ENCODE peak calls at places on chromosomes 3 and 15, in eight cellular contexts. One of them, this sample, is unnamed.

GRCh38 chr15:45457641-45458539 is 64.7 kb downstream of the SLC30A4 start:
- DNase-seq in esophagus muscularis mucosa: no peak
- DNase-seq in fibroblast of lung: peak; percentile 60
- DNase-seq in A549: peak; percentile 71
- DNase-seq in mucosa of descending colon: peak; percentile 95
- DNase-seq in CD8-positive, alpha-beta T cell: peak; percentile 72
- DNase-seq in mesothelial cell of epicardium: peak; percentile 81
- DNase-seq in breast epithelium: peak; percentile 56
- DNase-seq in this sample: peak; percentile 55

GRCh38 chr3:46365737-46366524 is 4.8 kb upstream of the CCR5 start:
- DNase-seq in esophagus muscularis mucosa: peak; percentile 74
- DNase-seq in fibroblast of lung: no peak
- DNase-seq in A549: no peak
- DNase-seq in mucosa of descending colon: no peak
- DNase-seq in CD8-positive, alpha-beta T cell: no peak
- DNase-seq in mesothelial cell of epicardium: no peak
- DNase-seq in breast epithelium: no peak
- DNase-seq in this sample: no peak

GRCh38 chr3:64019271-64019670 is 4.0 kb downstream of the PSMD6 start:
- DNase-seq in esophagus muscularis mucosa: no peak
- DNase-seq in fibroblast of lung: no peak
- DNase-seq in A549: no peak
- DNase-seq in mucosa of descending colon: no peak
- DNase-seq in CD8-positive, alpha-beta T cell: no peak
- DNase-seq in mesothelial cell of epicardium: no peak
- DNase-seq in breast epithelium: no peak
- DNase-seq in this sample: no peak

GRCh38 chr15:84947947-84948830 is 33.5 kb upstream of the PDE8A start:
- DNase-seq in esophagus muscularis mucosa: no peak
- DNase-seq in fibroblast of lung: peak; percentile 96
- DNase-seq in A549: peak; percentile 43
- DNase-seq in mucosa of descending colon: no peak
- DNase-seq in CD8-positive, alpha-beta T cell: no peak
- DNase-seq in mesothelial cell of epicardium: no peak
- DNase-seq in breast epithelium: no peak
- DNase-seq in this sample: no peak

GRCh38 chr3:179852117-179852886 is 184.4 kb downstream of the PEX5L start:
- DNase-seq in esophagus muscularis mucosa: no peak
- DNase-seq in fibroblast of lung: peak; percentile 80
- DNase-seq in A549: peak; percentile 3
- DNase-seq in mucosa of descending colon: no peak
- DNase-seq in CD8-positive, alpha-beta T cell: no peak
- DNase-seq in mesothelial cell of epicardium: no peak
- DNase-seq in breast epithelium: no peak
- DNase-seq in this sample: no peak

GRCh38 chr15:25727867-25728600 is 135.1 kb downstream of the ATP10A start:
- DNase-seq in esophagus muscularis mucosa: peak; percentile 77
- DNase-seq in fibroblast of lung: no peak
- DNase-seq in A549: no peak
- DNase-seq in mucosa of descending colon: no peak
- DNase-seq in CD8-positive, alpha-beta T cell: no peak
- DNase-seq in mesothelial cell of epicardium: peak; percentile 17
- DNase-seq in breast epithelium: no peak
- DNase-seq in this sample: no peak

GRCh38 chr3:33128706-33129105 is 14.9 kb downstream of the CRTAP start:
- DNase-seq in esophagus muscularis mucosa: no peak
- DNase-seq in fibroblast of lung: no peak
- DNase-seq in A549: no peak
- DNase-seq in mucosa of descending colon: no peak
- DNase-seq in CD8-positive, alpha-beta T cell: no peak
- DNase-seq in mesothelial cell of epicardium: no peak
- DNase-seq in breast epithelium: no peak
- DNase-seq in this sample: no peak

GRCh38 chr3:24364359-24364758 is 130.3 kb downstream of the THRB start:
- DNase-seq in esophagus muscularis mucosa: no peak
- DNase-seq in fibroblast of lung: no peak
- DNase-seq in A549: no peak
- DNase-seq in mucosa of descending colon: no peak
- DNase-seq in CD8-positive, alpha-beta T cell: no peak
- DNase-seq in mesothelial cell of epicardium: no peak
- DNase-seq in breast epithelium: no peak
- DNase-seq in this sample: no peak

GRCh38 chr3:113243846-113244245 is 32.5 kb downstream of the BOC start:
- DNase-seq in esophagus muscularis mucosa: no peak
- DNase-seq in fibroblast of lung: no peak
- DNase-seq in A549: no peak
- DNase-seq in mucosa of descending colon: no peak
- DNase-seq in CD8-positive, alpha-beta T cell: no peak
- DNase-seq in mesothelial cell of epicardium: no peak
- DNase-seq in breast epithelium: no peak
- DNase-seq in this sample: no peak

GRCh38 chr3:39408493-39409372 is 2.2 kb downstream of the RPSA start:
- DNase-seq in esophagus muscularis mucosa: no peak
- DNase-seq in fibroblast of lung: no peak
- DNase-seq in A549: no peak
- DNase-seq in mucosa of descending colon: no peak
- DNase-seq in CD8-positive, alpha-beta T cell: no peak
- DNase-seq in mesothelial cell of epicardium: no peak
- DNase-seq in breast epithelium: no peak
- DNase-seq in this sample: no peak

GRCh38 chr15:51323749-51324148 is 14.6 kb downstream of the CYP19A1 start:
- DNase-seq in esophagus muscularis mucosa: no peak
- DNase-seq in fibroblast of lung: no peak
- DNase-seq in A549: no peak
- DNase-seq in mucosa of descending colon: no peak
- DNase-seq in CD8-positive, alpha-beta T cell: no peak
- DNase-seq in mesothelial cell of epicardium: no peak
- DNase-seq in breast epithelium: no peak
- DNase-seq in this sample: no peak
- TF ChIP-seq CTCF in esophagus muscularis mucosa: no peak
- TF ChIP-seq CTCF in fibroblast of lung: no peak
- TF ChIP-seq CTCF in A549: no peak
- TF ChIP-seq CTCF in mucosa of descending colon: no peak
- TF ChIP-seq CTCF in CD8-positive, alpha-beta T cell: no peak
- TF ChIP-seq CTCF in mesothelial cell of epicardium: no peak
- TF ChIP-seq CTCF in breast epithelium: no peak
- TF ChIP-seq CTCF in this sample: no peak

DNA sequence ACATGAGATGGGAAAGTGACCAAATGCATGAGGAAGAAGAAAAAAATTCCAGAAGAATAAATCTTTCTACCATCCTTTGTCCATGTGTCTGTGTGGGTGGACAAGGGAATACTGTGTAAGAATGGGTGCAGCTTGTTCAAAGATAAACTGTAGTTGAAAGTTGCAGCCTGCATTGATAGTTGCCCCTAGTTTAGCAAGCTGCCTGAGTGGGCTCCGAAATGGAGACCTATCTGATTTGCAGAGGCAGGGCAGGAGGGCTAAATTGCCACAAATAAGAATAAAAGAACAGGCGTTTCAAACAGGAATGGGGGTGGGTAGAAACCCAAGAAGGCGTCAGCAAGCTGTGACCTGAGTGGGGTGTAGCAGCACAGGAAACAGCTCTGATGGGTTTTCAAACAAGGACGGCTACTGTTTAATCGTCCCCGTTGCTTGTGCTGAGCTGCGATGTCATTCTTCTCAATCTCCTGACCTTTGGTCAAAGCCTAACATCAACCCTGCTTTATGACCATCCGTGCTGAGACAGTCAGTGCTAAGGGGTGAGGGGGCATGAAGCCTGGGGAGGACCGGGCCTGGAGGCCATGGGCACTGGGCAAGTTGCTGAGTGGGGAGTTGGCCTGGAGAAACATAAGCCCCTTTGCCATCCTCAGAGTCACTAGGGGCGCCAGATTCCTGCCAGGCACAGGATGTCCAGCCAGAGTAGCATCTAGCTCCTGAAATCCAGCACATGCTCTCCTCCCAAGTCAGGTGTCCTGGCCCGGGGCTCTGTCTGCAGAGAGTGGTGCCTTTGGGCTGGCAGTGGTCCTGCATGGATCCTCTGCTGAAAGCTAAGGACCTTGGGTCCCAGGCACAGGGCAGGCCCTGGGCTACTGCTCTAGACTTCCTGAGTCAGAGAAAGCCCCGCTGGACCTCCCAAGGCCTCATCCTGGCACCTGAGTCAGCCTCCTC is 19.2 kb upstream of the C15orf39 start:
- DNase-seq in esophagus muscularis mucosa: no peak
- DNase-seq in fibroblast of lung: peak; percentile 66
- DNase-seq in A549: no peak
- DNase-seq in mucosa of descending colon: peak; percentile 46
- DNase-seq in CD8-positive, alpha-beta T cell: no peak
- DNase-seq in mesothelial cell of epicardium: no peak
- DNase-seq in breast epithelium: no peak
- DNase-seq in this sample: no peak
- TF ChIP-seq CTCF in esophagus muscularis mucosa: no peak
- TF ChIP-seq CTCF in fibroblast of lung: no peak
- TF ChIP-seq CTCF in A549: no peak
- TF ChIP-seq CTCF in mucosa of descending colon: no peak
- TF ChIP-seq CTCF in CD8-positive, alpha-beta T cell: no peak
- TF ChIP-seq CTCF in mesothelial cell of epicardium: no peak
- TF ChIP-seq CTCF in breast epithelium: no peak
- TF ChIP-seq CTCF in this sample: no peak

DNA sequence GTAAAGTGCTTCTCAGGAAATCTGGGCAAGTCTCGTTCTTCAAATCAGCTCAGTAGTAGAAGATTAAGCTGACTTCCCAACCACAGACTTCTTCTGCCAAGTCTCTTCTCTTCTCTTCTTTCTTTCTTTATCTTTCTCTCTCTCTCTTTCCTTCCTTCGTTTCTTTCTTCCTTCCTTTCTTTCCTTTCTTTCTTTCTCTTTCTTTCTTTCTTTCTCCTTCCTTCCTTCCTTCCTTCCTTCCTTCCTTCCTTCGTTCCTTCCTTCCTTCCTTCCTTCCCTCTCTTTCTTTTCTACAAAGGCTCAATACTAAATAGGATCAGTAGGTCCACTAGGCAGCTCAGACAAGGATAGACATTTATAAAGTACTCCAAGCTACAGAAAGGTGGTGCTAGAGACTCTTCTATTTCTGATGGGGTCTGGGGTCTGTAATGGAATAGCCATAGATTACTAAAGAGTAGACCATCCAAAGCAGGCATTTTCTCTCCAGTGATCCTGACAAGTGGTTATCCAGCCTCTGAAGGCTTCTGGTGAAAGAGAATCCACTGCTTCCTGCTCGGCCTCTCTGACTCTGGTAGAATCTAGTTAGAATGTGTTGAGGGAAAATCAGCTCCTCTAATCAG is 100.8 kb downstream of the TPRG1 start:
- DNase-seq in esophagus muscularis mucosa: no peak
- DNase-seq in fibroblast of lung: no peak
- DNase-seq in A549: peak; percentile 47
- DNase-seq in mucosa of descending colon: no peak
- DNase-seq in CD8-positive, alpha-beta T cell: no peak
- DNase-seq in mesothelial cell of epicardium: no peak
- DNase-seq in breast epithelium: no peak
- DNase-seq in this sample: no peak
- TF ChIP-seq CTCF in esophagus muscularis mucosa: no peak
- TF ChIP-seq CTCF in fibroblast of lung: peak; percentile 30
- TF ChIP-seq CTCF in A549: peak; percentile 32
- TF ChIP-seq CTCF in mucosa of descending colon: no peak
- TF ChIP-seq CTCF in CD8-positive, alpha-beta T cell: peak; percentile 57
- TF ChIP-seq CTCF in mesothelial cell of epicardium: peak; percentile 42
- TF ChIP-seq CTCF in breast epithelium: no peak
- TF ChIP-seq CTCF in this sample: no peak

GRCh38 chr3:9837701-9838582 is 5.9 kb downstream of the RPUSD3 start:
- DNase-seq in esophagus muscularis mucosa: no peak
- DNase-seq in fibroblast of lung: no peak
- DNase-seq in A549: no peak
- DNase-seq in mucosa of descending colon: no peak
- DNase-seq in CD8-positive, alpha-beta T cell: no peak
- DNase-seq in mesothelial cell of epicardium: no peak
- DNase-seq in breast epithelium: no peak
- DNase-seq in this sample: no peak
- TF ChIP-seq CTCF in esophagus muscularis mucosa: no peak
- TF ChIP-seq CTCF in fibroblast of lung: no peak
- TF ChIP-seq CTCF in A549: no peak
- TF ChIP-seq CTCF in mucosa of descending colon: no peak
- TF ChIP-seq CTCF in CD8-positive, alpha-beta T cell: no peak
- TF ChIP-seq CTCF in mesothelial cell of epicardium: no peak
- TF ChIP-seq CTCF in breast epithelium: no peak
- TF ChIP-seq CTCF in this sample: no peak

GRCh38 chr3:48208088-48208487 is 15.2 kb upstream of the CAMP start:
- DNase-seq in esophagus muscularis mucosa: no peak
- DNase-seq in fibroblast of lung: no peak
- DNase-seq in A549: no peak
- DNase-seq in mucosa of descending colon: no peak
- DNase-seq in CD8-positive, alpha-beta T cell: no peak
- DNase-seq in mesothelial cell of epicardium: no peak
- DNase-seq in breast epithelium: no peak
- DNase-seq in this sample: no peak
- TF ChIP-seq CTCF in esophagus muscularis mucosa: no peak
- TF ChIP-seq CTCF in fibroblast of lung: no peak
- TF ChIP-seq CTCF in A549: no peak
- TF ChIP-seq CTCF in mucosa of descending colon: no peak
- TF ChIP-seq CTCF in CD8-positive, alpha-beta T cell: no peak
- TF ChIP-seq CTCF in mesothelial cell of epicardium: no peak
- TF ChIP-seq CTCF in breast epithelium: no peak
- TF ChIP-seq CTCF in this sample: no peak

GRCh38 chr3:81761904-81762565 is 590 bp upstream of the GBE1 start:
- DNase-seq in esophagus muscularis mucosa: no peak
- DNase-seq in fibroblast of lung: peak; percentile 39
- DNase-seq in A549: no peak
- DNase-seq in mucosa of descending colon: no peak
- DNase-seq in CD8-positive, alpha-beta T cell: no peak
- DNase-seq in mesothelial cell of epicardium: no peak
- DNase-seq in breast epithelium: no peak
- DNase-seq in this sample: no peak

GRCh38 chr3:81764665-81765064 is 3.2 kb upstream of the GBE1 start:
- DNase-seq in esophagus muscularis mucosa: no peak
- DNase-seq in fibroblast of lung: no peak
- DNase-seq in A549: no peak
- DNase-seq in mucosa of descending colon: no peak
- DNase-seq in CD8-positive, alpha-beta T cell: no peak
- DNase-seq in mesothelial cell of epicardium: no peak
- DNase-seq in breast epithelium: no peak
- DNase-seq in this sample: no peak

GRCh38 chr3:81760215-81760614 is 1.2 kb downstream of the GBE1 start:
- DNase-seq in esophagus muscularis mucosa: no peak
- DNase-seq in fibroblast of lung: no peak
- DNase-seq in A549: no peak
- DNase-seq in mucosa of descending colon: no peak
- DNase-seq in CD8-positive, alpha-beta T cell: no peak
- DNase-seq in mesothelial cell of epicardium: no peak
- DNase-seq in breast epithelium: no peak
- DNase-seq in this sample: no peak

GRCh38 chr3:81758275-81758674 is 3.2 kb downstream of the GBE1 start:
- DNase-seq in esophagus muscularis mucosa: no peak
- DNase-seq in fibroblast of lung: peak; percentile 66
- DNase-seq in A549: no peak
- DNase-seq in mucosa of descending colon: no peak
- DNase-seq in CD8-positive, alpha-beta T cell: no peak
- DNase-seq in mesothelial cell of epicardium: no peak
- DNase-seq in breast epithelium: no peak
- DNase-seq in this sample: no peak

GRCh38 chr3:81760924-81761903 is at the start of gene GBE1:
- DNase-seq in esophagus muscularis mucosa: peak; percentile 97
- DNase-seq in fibroblast of lung: peak; percentile 91
- DNase-seq in A549: peak; percentile 94
- DNase-seq in mucosa of descending colon: peak; percentile 92
- DNase-seq in CD8-positive, alpha-beta T cell: peak; percentile 86
- DNase-seq in mesothelial cell of epicardium: peak; percentile 90
- DNase-seq in breast epithelium: peak; percentile 87
- DNase-seq in this sample: peak; percentile 84
- TF ChIP-seq CTCF in esophagus muscularis mucosa: peak; percentile 25
- TF ChIP-seq CTCF in fibroblast of lung: peak; percentile 59
- TF ChIP-seq CTCF in A549: peak; percentile 44
- TF ChIP-seq CTCF in mucosa of descending colon: no peak
- TF ChIP-seq CTCF in CD8-positive, alpha-beta T cell: peak; percentile 45
- TF ChIP-seq CTCF in mesothelial cell of epicardium: no peak
- TF ChIP-seq CTCF in breast epithelium: no peak
- TF ChIP-seq CTCF in this sample: peak; percentile 33